ENCODE peak calls at places on chromosomes 3 and 15, in four cellular contexts. One of them, this sample, is unnamed.

GRCh38 chr15:56496635-56497034 is 31.7 kb upstream of the MNS1 start:
- DNase-seq in colonic mucosa: no peak
- DNase-seq in cardiac muscle cell: peak; percentile 66
- DNase-seq in breast epithelium: no peak
- DNase-seq in this sample: no peak

GRCh38 chr3:127690106-127690505 is 17.4 kb downstream of the ABTB1 start:
- DNase-seq in colonic mucosa: no peak
- DNase-seq in cardiac muscle cell: no peak
- DNase-seq in breast epithelium: no peak
- DNase-seq in this sample: no peak

GRCh38 chr3:154122912-154123559 is 1.8 kb downstream of the ARHGEF26 start:
- DNase-seq in colonic mucosa: no peak
- DNase-seq in breast epithelium: no peak
- DNase-seq in cardiac muscle cell: peak; percentile 32
- DNase-seq in this sample: no peak

GRCh38 chr3:39062180-39062579 is 10.4 kb downstream of the WDR48 start:
- DNase-seq in colonic mucosa: peak; percentile 28
- DNase-seq in breast epithelium: no peak
- DNase-seq in cardiac muscle cell: no peak
- DNase-seq in this sample: no peak

GRCh38 chr15:39272901-39273300 is 308.0 kb upstream of the THBS1 start:
- DNase-seq in cardiac muscle cell: no peak
- DNase-seq in colonic mucosa: no peak
- DNase-seq in breast epithelium: no peak
- DNase-seq in this sample: no peak

GRCh38 chr3:139476348-139476747 is at the start of gene RBP2:
- DNase-seq in colonic mucosa: peak; percentile 29
- DNase-seq in cardiac muscle cell: no peak
- DNase-seq in breast epithelium: no peak
- DNase-seq in this sample: no peak

GRCh38 chr3:133437391-133438093 is 37.7 kb downstream of the BFSP2 start:
- DNase-seq in colonic mucosa: no peak
- DNase-seq in breast epithelium: no peak
- DNase-seq in cardiac muscle cell: no peak
- DNase-seq in this sample: no peak

GRCh38 chr3:61730058-61730457 is 168.7 kb downstream of the PTPRG start:
- DNase-seq in cardiac muscle cell: no peak
- DNase-seq in breast epithelium: no peak
- DNase-seq in colonic mucosa: no peak
- DNase-seq in this sample: no peak

GRCh38 chr3:106120334-106120733 is 251.5 kb upstream of the CBLB start:
- DNase-seq in breast epithelium: no peak
- DNase-seq in cardiac muscle cell: no peak
- DNase-seq in colonic mucosa: no peak
- DNase-seq in this sample: no peak

GRCh38 chr15:68991723-68992122 is 22.8 kb upstream of the NOX5 start:
- DNase-seq in breast epithelium: no peak
- DNase-seq in cardiac muscle cell: peak; percentile 68
- DNase-seq in colonic mucosa: no peak
- DNase-seq in this sample: no peak

GRCh38 chr3:100697183-100697582 is 12.1 kb upstream of the TFG start:
- DNase-seq in cardiac muscle cell: peak; percentile 32
- DNase-seq in colonic mucosa: no peak
- DNase-seq in breast epithelium: no peak
- DNase-seq in this sample: no peak

GRCh38 chr15:60520825-60521368 is 42.0 kb upstream of the ICE2 start:
- DNase-seq in breast epithelium: peak; percentile 73
- DNase-seq in cardiac muscle cell: peak; percentile 72
- DNase-seq in colonic mucosa: peak; percentile 78
- DNase-seq in this sample: peak; percentile 73

GRCh38 chr15:22780267-22780666 is 6.2 kb upstream of the NIPA1 start:
- DNase-seq in colonic mucosa: no peak
- DNase-seq in cardiac muscle cell: no peak
- DNase-seq in breast epithelium: no peak
- DNase-seq in this sample: no peak

GRCh38 chr3:100537646-100538338 is 45.4 kb downstream of the TMEM45A start:
- DNase-seq in colonic mucosa: no peak
- DNase-seq in breast epithelium: no peak
- DNase-seq in cardiac muscle cell: no peak
- DNase-seq in this sample: no peak

GRCh38 chr15:67775998-67776397 is 49.3 kb upstream of the SKOR1 start:
- DNase-seq in colonic mucosa: no peak
- DNase-seq in cardiac muscle cell: no peak
- DNase-seq in breast epithelium: no peak
- DNase-seq in this sample: no peak

GRCh38 chr15:48695835-48696573 is 50.5 kb upstream of the FBN1 start:
- DNase-seq in colonic mucosa: no peak
- DNase-seq in breast epithelium: no peak
- DNase-seq in cardiac muscle cell: no peak
- DNase-seq in this sample: no peak

GRCh38 chr15:91752081-91752810 is 101.3 kb upstream of the SLCO3A1 start:
- DNase-seq in cardiac muscle cell: no peak
- DNase-seq in breast epithelium: no peak
- DNase-seq in colonic mucosa: no peak
- DNase-seq in this sample: no peak

GRCh38 chr3:32310336-32310735 is 71.9 kb downstream of the CMTM8 start:
- DNase-seq in colonic mucosa: no peak
- DNase-seq in cardiac muscle cell: no peak
- DNase-seq in breast epithelium: no peak
- DNase-seq in this sample: no peak

GRCh38 chr15:85646538-85647091 is 148.1 kb downstream of the KLHL25 start:
- DNase-seq in breast epithelium: no peak
- DNase-seq in colonic mucosa: no peak
- DNase-seq in cardiac muscle cell: no peak
- DNase-seq in this sample: no peak

GRCh38 chr15:40511472-40512133 is 40.8 kb downstream of the CHST14 start:
- DNase-seq in cardiac muscle cell: peak; percentile 63
- DNase-seq in colonic mucosa: peak; percentile 88
- DNase-seq in breast epithelium: peak; percentile 84
- DNase-seq in this sample: peak; percentile 8

GRCh38 chr3:150232992-150233451 is 175.1 kb upstream of the TSC22D2 start:
- DNase-seq in colonic mucosa: no peak
- DNase-seq in cardiac muscle cell: peak; percentile 60
- DNase-seq in breast epithelium: no peak
- DNase-seq in this sample: no peak

GRCh38 chr3:13046569-13047279 is 26.5 kb downstream of the IQSEC1 start:
- DNase-seq in colonic mucosa: no peak
- DNase-seq in cardiac muscle cell: no peak
- DNase-seq in breast epithelium: no peak
- DNase-seq in this sample: no peak

GRCh38 chr15:48292458-48292857 is 38.8 kb upstream of the DUT start:
- DNase-seq in breast epithelium: no peak
- DNase-seq in colonic mucosa: no peak
- DNase-seq in cardiac muscle cell: no peak
- DNase-seq in this sample: no peak

GRCh38 chr15:101123222-101123910 is 128.5 kb downstream of the CHSY1 start:
- DNase-seq in cardiac muscle cell: no peak
- DNase-seq in colonic mucosa: no peak
- DNase-seq in breast epithelium: no peak
- DNase-seq in this sample: no peak

GRCh38 chr15:101689901-101690300 is 34.4 kb downstream of the TARS3 start:
- DNase-seq in breast epithelium: no peak
- DNase-seq in colonic mucosa: no peak
- DNase-seq in cardiac muscle cell: no peak
- DNase-seq in this sample: no peak

GRCh38 chr3:194058189-194058571 is 77.8 kb upstream of the HES1 start:
- DNase-seq in cardiac muscle cell: peak; percentile 85
- DNase-seq in colonic mucosa: peak; percentile 79
- DNase-seq in breast epithelium: no peak
- DNase-seq in this sample: peak; percentile 39

GRCh38 chr3:40843851-40844548 is 319.2 kb downstream of the ZNF621 start:
- DNase-seq in breast epithelium: no peak
- DNase-seq in colonic mucosa: no peak
- DNase-seq in cardiac muscle cell: no peak
- DNase-seq in this sample: no peak

GRCh38 chr3:71492566-71492965 is 91.0 kb downstream of the FOXP1 start:
- DNase-seq in cardiac muscle cell: no peak
- DNase-seq in colonic mucosa: no peak
- DNase-seq in breast epithelium: no peak
- DNase-seq in this sample: peak; percentile 75

GRCh38 chr3:73616056-73616455 is 8.7 kb downstream of the PDZRN3 start:
- DNase-seq in colonic mucosa: no peak
- DNase-seq in breast epithelium: no peak
- DNase-seq in cardiac muscle cell: no peak
- DNase-seq in this sample: no peak

GRCh38 chr3:120425877-120426276 is 24.9 kb downstream of the FSTL1 start:
- DNase-seq in colonic mucosa: no peak
- DNase-seq in cardiac muscle cell: no peak
- DNase-seq in breast epithelium: no peak
- DNase-seq in this sample: no peak

GRCh38 chr3:144770813-144771400 is 799.3 kb downstream of the DIPK2A start:
- DNase-seq in colonic mucosa: no peak
- DNase-seq in cardiac muscle cell: peak; percentile 51
- DNase-seq in breast epithelium: no peak
- DNase-seq in this sample: no peak

GRCh38 chr15:33735637-33736247 is 232.6 kb upstream of the CHRM5 start:
- DNase-seq in breast epithelium: no peak
- DNase-seq in cardiac muscle cell: peak; percentile 69
- DNase-seq in colonic mucosa: no peak
- DNase-seq in this sample: no peak

GRCh38 chr15:71596672-71597071 is 213.7 kb upstream of the NR2E3 start:
- DNase-seq in breast epithelium: peak; percentile 57
- DNase-seq in cardiac muscle cell: peak; percentile 16
- DNase-seq in colonic mucosa: no peak
- DNase-seq in this sample: no peak

GRCh38 chr3:193894121-193894863 is 241.7 kb upstream of the HES1 start:
- DNase-seq in cardiac muscle cell: no peak
- DNase-seq in colonic mucosa: peak; percentile 68
- DNase-seq in breast epithelium: no peak
- DNase-seq in this sample: no peak

GRCh38 chr3:72960812-72961518 is 35.6 kb upstream of the PPP4R2 start:
- DNase-seq in breast epithelium: no peak
- DNase-seq in cardiac muscle cell: peak; percentile 86
- DNase-seq in colonic mucosa: peak; percentile 38
- DNase-seq in this sample: no peak

GRCh38 chr3:184579513-184579912 is 17.9 kb downstream of the EPHB3 start:
- DNase-seq in colonic mucosa: no peak
- DNase-seq in cardiac muscle cell: no peak
- DNase-seq in breast epithelium: no peak
- DNase-seq in this sample: no peak

GRCh38 chr3:56251343-56251945 is 216.8 kb downstream of the ERC2 start:
- DNase-seq in colonic mucosa: peak; percentile 44
- DNase-seq in breast epithelium: no peak
- DNase-seq in cardiac muscle cell: peak; percentile 71
- DNase-seq in this sample: no peak

DNA sequence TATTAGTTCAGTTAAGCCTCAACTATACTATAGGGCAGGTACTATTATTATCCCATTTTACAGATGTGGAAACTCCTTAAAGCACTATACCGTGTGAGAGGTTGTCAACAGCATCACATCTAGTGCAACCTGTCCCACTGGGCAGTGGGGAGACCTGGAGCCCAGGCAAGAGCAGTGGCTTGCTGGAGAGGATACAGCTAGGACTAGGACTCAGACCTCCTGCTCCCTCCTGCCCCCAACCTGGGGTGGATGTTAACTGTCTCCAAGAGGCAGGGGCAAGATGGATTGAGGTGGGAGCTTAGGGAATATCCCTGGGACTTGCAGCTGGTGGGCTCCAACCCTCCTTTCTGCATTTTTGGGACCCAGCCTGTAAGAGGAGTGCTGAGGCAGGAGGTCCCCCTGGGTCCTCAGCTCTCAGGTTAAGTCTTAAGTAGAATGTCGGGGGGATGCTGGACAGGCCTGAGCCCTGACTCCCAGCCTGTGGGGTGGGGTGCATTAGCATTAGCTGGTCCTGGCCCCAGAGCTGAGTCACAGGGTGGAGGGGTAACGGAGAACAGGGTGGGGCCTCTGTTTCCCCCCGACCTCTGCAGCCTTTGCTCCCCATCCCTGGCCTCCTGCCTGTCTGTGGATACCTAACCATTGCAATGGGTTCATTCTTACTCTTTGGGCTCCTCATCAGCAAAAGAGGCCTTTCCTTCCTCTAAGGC is 6.6 kb downstream of the SNX33 start:
- DNase-seq in breast epithelium: no peak
- DNase-seq in cardiac muscle cell: no peak
- DNase-seq in colonic mucosa: no peak
- DNase-seq in this sample: no peak
- H3K36me3 ChIP-seq in breast epithelium: no peaks in the 10 kb centered on the region
- H3K36me3 ChIP-seq in cardiac muscle cell: no peaks in the 10 kb centered on the region
- H3K36me3 ChIP-seq in colonic mucosa: no peaks in the 10 kb centered on the region
- H3K36me3 ChIP-seq in this sample: no peaks in the 10 kb centered on the region

DNA sequence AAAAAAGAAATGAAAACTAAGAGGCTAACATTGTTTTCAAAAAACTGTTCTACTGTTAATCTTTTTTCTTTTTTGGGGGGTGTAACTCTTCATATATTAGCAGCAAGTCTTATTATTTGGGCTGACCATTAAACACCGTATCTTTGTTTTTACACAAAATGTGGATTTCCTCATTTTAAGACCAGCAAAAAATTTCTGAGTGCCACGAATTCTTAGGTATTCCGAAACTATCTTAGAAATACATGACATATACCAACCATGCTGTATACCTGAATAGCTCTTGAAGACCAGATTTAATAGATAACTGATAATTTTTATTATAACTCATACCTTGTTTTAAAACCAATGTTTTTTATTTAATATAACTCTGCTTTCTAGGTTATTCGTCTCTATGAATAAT is 620 bp upstream of the TTC23 start:
- DNase-seq in breast epithelium: no peak
- DNase-seq in colonic mucosa: no peak
- DNase-seq in cardiac muscle cell: no peak
- DNase-seq in this sample: no peak
- H3K9me3 ChIP-seq in breast epithelium: no peaks in the 10 kb centered on the region
- H3K9me3 ChIP-seq in colonic mucosa: no peaks in the 10 kb centered on the region
- H3K9me3 ChIP-seq in cardiac muscle cell: no peaks in the 10 kb centered on the region
- H3K9me3 ChIP-seq in this sample: no peaks in the 10 kb centered on the region

GRCh38 chr3:14177580-14178246 is 688 bp downstream of the XPC start:
- DNase-seq in colonic mucosa: no peak
- DNase-seq in cardiac muscle cell: no peak
- DNase-seq in breast epithelium: no peak
- DNase-seq in this sample: no peak
- H3K4me1 ChIP-seq in colonic mucosa: peaks cover 20% of the 10 kb centered on the region
- H3K4me1 ChIP-seq in cardiac muscle cell: peaks cover 10% of the 10 kb centered on the region
- H3K4me1 ChIP-seq in breast epithelium: no peaks in the 10 kb centered on the region
- H3K4me1 ChIP-seq in this sample: peaks cover 54% of the 10 kb centered on the region

GRCh38 chr3:43081796-43082195 is 24.1 kb downstream of the POMGNT2 start:
- DNase-seq in colonic mucosa: no peak
- DNase-seq in cardiac muscle cell: no peak
- DNase-seq in breast epithelium: no peak
- DNase-seq in this sample: no peak
- H3K36me3 ChIP-seq in colonic mucosa: no peaks in the 10 kb centered on the region
- H3K36me3 ChIP-seq in cardiac muscle cell: no peaks in the 10 kb centered on the region
- H3K36me3 ChIP-seq in breast epithelium: no peaks in the 10 kb centered on the region
- H3K36me3 ChIP-seq in this sample: no peaks in the 10 kb centered on the region

GRCh38 chr15:25059698-25060471 is 105.1 kb downstream of the SNRPN start:
- DNase-seq in colonic mucosa: no peak
- DNase-seq in breast epithelium: peak; percentile 27
- DNase-seq in cardiac muscle cell: no peak
- DNase-seq in this sample: no peak
- H3K9me3 ChIP-seq in colonic mucosa: peaks cover 31% of the 10 kb centered on the region
- H3K9me3 ChIP-seq in breast epithelium: peaks cover 100% of the 10 kb centered on the region
- H3K9me3 ChIP-seq in cardiac muscle cell: peaks cover 20% of the 10 kb centered on the region
- H3K9me3 ChIP-seq in this sample: peaks cover 88% of the 10 kb centered on the region

GRCh38 chr3:147383617-147384016 is 22.7 kb downstream of the ZIC4 start:
- DNase-seq in colonic mucosa: no peak
- DNase-seq in cardiac muscle cell: peak; percentile 54
- DNase-seq in breast epithelium: no peak
- DNase-seq in this sample: no peak
- H3K4me1 ChIP-seq in colonic mucosa: no peaks in the 10 kb centered on the region
- H3K4me1 ChIP-seq in cardiac muscle cell: no peaks in the 10 kb centered on the region
- H3K4me1 ChIP-seq in breast epithelium: no peaks in the 10 kb centered on the region
- H3K4me1 ChIP-seq in this sample: no peaks in the 10 kb centered on the region

GRCh38 chr3:14133876-14134275 is 9.0 kb downstream of the TMEM43 start:
- DNase-seq in colonic mucosa: no peak
- DNase-seq in cardiac muscle cell: no peak
- DNase-seq in breast epithelium: no peak
- DNase-seq in this sample: no peak
- H3K36me3 ChIP-seq in colonic mucosa: peaks cover 28% of the 10 kb centered on the region
- H3K36me3 ChIP-seq in cardiac muscle cell: peaks cover 38% of the 10 kb centered on the region
- H3K36me3 ChIP-seq in breast epithelium: peaks cover 8% of the 10 kb centered on the region
- H3K36me3 ChIP-seq in this sample: peaks cover 97% of the 10 kb centered on the region

This sample was measured in naive thymus-derived CD4-positive, alpha-beta T cell.